ENCODE peak calls at places on chromosome 15, in eight cellular contexts. K is upper lobe of right lung; Z is CD4-positive, alpha-beta T cell; M is lower lobe of right lung; C is tibial artery; V is RWPE1; I is IMR-90; D is psoas muscle. U is an unnamed sample.

GRCh38 chr15:73937313-73937695 is 11.0 kb downstream of the LOXL1 start:
- DNase-seq in D (peak; percentile 32), I (no peak), V (no peak), C (no peak), Z (no peak), M (peak; percentile 12), K (no peak), U (no peak)

GRCh38 chr15:62087671-62088360 is 21.0 kb downstream of the C2CD4A start:
- DNase-seq in V (no peak), I (no peak), M (no peak), Z (no peak), D (no peak), K (no peak), C (no peak), U (no peak)

GRCh38 chr15:37220949-37221670 is 120.8 kb upstream of the MEIS2 start:
- DNase-seq in C (no peak), M (no peak), D (no peak), V (no peak), I (no peak), Z (no peak), K (no peak), U (no peak)

GRCh38 chr15:31128919-31129768 is 27.6 kb upstream of the TRPM1 start:
- DNase-seq in K (peak; percentile 89), V (peak; percentile 51), Z (peak; percentile 65), D (peak; percentile 87), C (peak; percentile 64), I (peak; percentile 57), M (peak; percentile 83), U (peak; percentile 92)

GRCh38 chr15:86973284-86973844 is 893.7 kb downstream of the AGBL1 start:
- DNase-seq in I (no peak), K (no peak), V (no peak), M (no peak), Z (no peak), D (no peak), C (no peak), U (no peak)

GRCh38 chr15:25783607-25784131 is 79.5 kb downstream of the ATP10A start:
- DNase-seq in D (no peak), Z (peak; percentile 32), V (no peak), M (no peak), K (no peak), I (peak; percentile 38), C (no peak), U (no peak)

GRCh38 chr15:70309035-70309434 is 211.3 kb upstream of the TLE3 start:
- DNase-seq in D (no peak), K (no peak), C (no peak), I (no peak), Z (no peak), V (no peak), M (no peak), U (no peak)

GRCh38 chr15:79160211-79160610 is 69.6 kb upstream of the RASGRF1 start:
- DNase-seq in C (no peak), K (no peak), D (peak; percentile 62), M (no peak), I (peak; percentile 40), Z (no peak), V (no peak), U (peak; percentile 74)

GRCh38 chr15:63044077-63044644 is 1.6 kb downstream of the TPM1 start:
- DNase-seq in M (no peak), I (no peak), V (no peak), Z (no peak), D (no peak), C (no peak), K (no peak), U (no peak)

GRCh38 chr15:78626611-78627010 is 5.8 kb upstream of the CHRNA3 start:
- DNase-seq in Z (no peak), I (no peak), C (no peak), V (no peak), D (no peak), M (no peak), K (no peak), U (no peak)

GRCh38 chr15:35281515-35281914 is 196.4 kb upstream of the NANOGP8 start:
- DNase-seq in I (peak; percentile 70), K (no peak), C (no peak), M (no peak), V (peak; percentile 51), Z (no peak), D (no peak), U (no peak)

GRCh38 chr15:73334086-73334485 is 34.7 kb downstream of the HCN4 start:
- DNase-seq in C (no peak), D (no peak), M (no peak), I (no peak), Z (no peak), V (no peak), K (peak; percentile 41), U (no peak)

GRCh38 chr15:31328999-31329639 is 2.5 kb downstream of the KLF13 start:
- DNase-seq in C (no peak), M (peak; percentile 72), K (peak; percentile 87), Z (no peak), V (peak; percentile 54), I (no peak), D (peak; percentile 60), U (no peak)

GRCh38 chr15:41585140-41586047 is 26.4 kb downstream of the TYRO3 start:
- DNase-seq in C (no peak), M (peak; percentile 67), D (peak; percentile 69), K (peak; percentile 78), I (peak; percentile 44), Z (no peak), V (peak; percentile 53), U (no peak)

GRCh38 chr15:25810631-25811077 is 52.5 kb downstream of the ATP10A start:
- DNase-seq in V (no peak), I (no peak), C (no peak), M (no peak), D (no peak), Z (no peak), K (no peak), U (no peak)

GRCh38 chr15:41160639-41161315 is 44.7 kb upstream of the INO80 start:
- DNase-seq in K (peak; percentile 67), M (no peak), V (no peak), C (no peak), I (peak; percentile 35), Z (no peak), D (no peak), U (no peak)

GRCh38 chr15:77027697-77028450 is 32.9 kb downstream of the PSTPIP1 start:
- DNase-seq in D (peak; percentile 67), I (no peak), K (peak; percentile 57), C (peak; percentile 16), Z (no peak), V (no peak), M (peak; percentile 48), U (no peak)

GRCh38 chr15:63560741-63561448 is 36.3 kb upstream of the FBXL22 start:
- DNase-seq in D (no peak), C (no peak), I (peak; percentile 27), Z (no peak), V (no peak), K (no peak), M (no peak), U (no peak)

GRCh38 chr15:48592221-48592731 is 53.2 kb downstream of the FBN1 start:
- DNase-seq in D (no peak), M (no peak), V (no peak), C (no peak), I (peak; percentile 94), Z (no peak), K (no peak), U (no peak)
- H3K27ac ChIP-seq in D (no peak overlapping the region), M (no peak overlapping the region), V (no peak overlapping the region), C (no peak overlapping the region), I (no peak overlapping the region), Z (no peak overlapping the region), K (no peak overlapping the region), U (no peak overlapping the region)

GRCh38 chr15:65400760-65401606 is 21.8 kb downstream of the IGDCC4 start:
- DNase-seq in Z (peak; percentile 27), V (peak; percentile 91), M (peak; percentile 63), I (peak; percentile 72), C (peak; percentile 42), D (peak; percentile 86), K (peak; percentile 77), U (no peak)
- H3K27ac ChIP-seq in Z (no peak overlapping the region), V (no peak overlapping the region), M (no peak overlapping the region), I (no peak overlapping the region), C (no peak overlapping the region), D (peak overlapping the region; percentile 73), K (no peak overlapping the region), U (no peak overlapping the region)

GRCh38 chr15:101489633-101490407 is at the start of gene PCSK6:
- DNase-seq in V (peak; percentile 43), K (no peak), C (no peak), D (peak; percentile 80), I (no peak), Z (no peak), M (no peak), U (no peak)

GRCh38 chr15:101490408-101490891 is 943 bp upstream of the PCSK6 start:
- DNase-seq in I (no peak), K (no peak), Z (no peak), D (no peak), M (no peak), V (no peak), C (no peak), U (no peak)

GRCh38 chr15:101488300-101489164 is 975 bp downstream of the PCSK6 start:
- DNase-seq in Z (no peak), K (no peak), C (no peak), V (no peak), D (no peak), I (no peak), M (no peak), U (no peak)

GRCh38 chr15:101490922-101491738 is 1.6 kb upstream of the PCSK6 start:
- DNase-seq in M (no peak), I (no peak), V (peak; percentile 42), D (no peak), Z (no peak), K (no peak), C (no peak), U (peak; percentile 88)

GRCh38 chr15:101489236-101489632 is 273 bp downstream of the PCSK6 start:
- DNase-seq in K (peak; percentile 81), Z (no peak), M (peak; percentile 62), D (peak; percentile 83), C (no peak), I (no peak), V (peak; percentile 57), U (no peak)
- H3K27ac ChIP-seq in K (no peak overlapping the region), Z (no peak overlapping the region), M (no peak overlapping the region), D (peak overlapping the region; percentile 58), C (no peak overlapping the region), I (no peak overlapping the region), V (no peak overlapping the region), U (no peak overlapping the region)

GRCh38 chr15:58545307-58546065 is 113.7 kb downstream of the LIPC start:
- DNase-seq in M (no peak), C (no peak), K (peak; percentile 56), D (no peak), V (no peak), Z (no peak), I (peak; percentile 17), U (no peak)

GRCh38 chr15:58546066-58546591 is 114.3 kb downstream of the LIPC start:
- DNase-seq in C (no peak), M (no peak), V (no peak), Z (no peak), D (no peak), I (no peak), K (peak; percentile 56), U (no peak)

GRCh38 chr15:58548308-58549012 is 116.7 kb downstream of the LIPC start:
- DNase-seq in I (no peak), Z (no peak), M (no peak), K (peak; percentile 39), D (no peak), V (no peak), C (no peak), U (no peak)

GRCh38 chr15:58547628-58548307 is 116.0 kb downstream of the LIPC start:
- DNase-seq in K (no peak), I (no peak), V (no peak), Z (no peak), M (no peak), C (no peak), D (no peak), U (no peak)

GRCh38 chr15:58546635-58547627 is 115.1 kb downstream of the LIPC start:
- DNase-seq in D (peak; percentile 80), Z (no peak), I (peak; percentile 91), V (peak; percentile 73), C (peak; percentile 49), M (no peak), K (peak; percentile 62), U (no peak)
- H3K27ac ChIP-seq in D (peak overlapping the region; percentile 56), Z (no peak overlapping the region), I (peak overlapping the region; percentile 48), V (peak overlapping the region; percentile 38), C (no peak overlapping the region), M (peak overlapping the region; percentile 36), K (no peak overlapping the region), U (peak overlapping the region; percentile 35)

U was measured in esophagus muscularis mucosa.